ENCODE peak calls at places on chromosomes 12 and 14, in seven cellular contexts. U is right cardiac atrium, A is NCI-H146, I is adrenal gland, O is hippocampal formation, Y is SK-N-SH, E is cardiac septum. D is an unnamed sample.

GRCh38 chr14:33103489-33103888 is 164.8 kb downstream of the NPAS3 start:
- DNase-seq in U (no peak), A (no peak), I (no peak), O (no peak), Y (no peak), E (no peak), D (no peak)

GRCh38 chr14:92625213-92625612 is 111.6 kb downstream of the RIN3 start:
- DNase-seq in U (no peak), A (no peak), I (no peak), O (no peak), Y (no peak), E (no peak), D (peak)

GRCh38 chr14:45807187-45807586 is 554.2 kb upstream of the MIS18BP1 start:
- DNase-seq in U (no peak), A (no peak), I (no peak), O (no peak), Y (no peak), E (no peak), D (no peak)

GRCh38 chr12:125983094-125983783 is 918.0 kb downstream of the AACS start:
- DNase-seq in U (peak), A (no peak), I (no peak), O (no peak), Y (peak), E (no peak), D (peak)

GRCh38 chr12:4833053-4833452 is 76.7 kb upstream of the KCNA1 start:
- DNase-seq in U (no peak), A (no peak), I (no peak), O (no peak), Y (no peak), E (no peak), D (no peak)

GRCh38 chr12:29072631-29073030 is 76.4 kb upstream of the FAR2 start:
- DNase-seq in U (no peak), A (no peak), I (no peak), O (no peak), Y (no peak), E (no peak), D (no peak)

GRCh38 chr14:105857223-105857815 is 330.9 kb downstream of the TMEM121 start:
- DNase-seq in U (no peak), A (no peak), I (no peak), O (no peak), Y (no peak), E (peak), D (no peak)

GRCh38 chr12:56839489-56840442 is 76.6 kb downstream of the HSD17B6 start:
- DNase-seq in U (peak), A (no peak), I (peak), O (peak), Y (peak), E (no peak), D (peak)

GRCh38 chr12:106999444-106999843 is 12.5 kb upstream of the MTERF2 start:
- DNase-seq in U (no peak), A (no peak), I (peak), O (no peak), Y (no peak), E (no peak), D (peak)

GRCh38 chr12:89884365-89884915 is 175.8 kb upstream of the ATP2B1 start:
- DNase-seq in U (no peak), A (no peak), I (no peak), O (no peak), Y (no peak), E (no peak), D (no peak)

GRCh38 chr14:104503691-104504090 is 75.9 kb upstream of the C14orf180 start:
- DNase-seq in U (no peak), A (no peak), I (no peak), O (no peak), Y (no peak), E (no peak), D (no peak)

GRCh38 chr12:21541773-21542172 is 15.7 kb downstream of the SPX start:
- DNase-seq in U (no peak), A (peak), I (no peak), O (no peak), Y (no peak), E (no peak), D (no peak)

GRCh38 chr14:95250936-95251335 is 68.8 kb downstream of the CLMN start:
- DNase-seq in U (no peak), A (no peak), I (no peak), O (no peak), Y (no peak), E (peak), D (no peak)